ENCODE peak calls at places on chromosome 2, in nine cellular contexts. X is thyroid gland, S is NT2/D1, L is adrenal gland, U is BE2C, J is heart right ventricle, V is fibroblast of lung, N is GM23248, M is endothelial cell of umbilical vein. H is an unnamed sample. For H3K4me1, the result is how much of the 10 kb centered on the place peaks cover.

GRCh38 chr2:42089340-42089925 is 41.6 kb downstream of the PKDCC start:
- DNase-seq in S (peak), L (peak), J (peak), N (peak), M (peak), U (peak), V (peak), X (no peak), H (peak)

GRCh38 chr2:45205985-45206384 is 196.7 kb upstream of the SIX2 start:
- DNase-seq in N (no peak), M (no peak), U (no peak), X (no peak), S (no peak), L (no peak), J (no peak), V (no peak), H (no peak)

GRCh38 chr2:239106971-239107370 is 259.1 kb downstream of the TWIST2 start:
- DNase-seq in M (no peak), S (no peak), L (no peak), X (no peak), N (no peak), J (no peak), V (no peak), U (no peak), H (no peak)

GRCh38 chr2:44549099-44549471 is 187.3 kb downstream of the CAMKMT start:
- DNase-seq in V (peak), U (no peak), N (peak), X (no peak), S (no peak), M (peak), L (no peak), J (no peak), H (peak)

GRCh38 chr2:24597181-24597870 is 106.3 kb downstream of the NCOA1 start:
- DNase-seq in X (no peak), S (no peak), U (no peak), L (no peak), N (no peak), V (peak), M (no peak), J (no peak), H (no peak)

GRCh38 chr2:189762551-189763298 is at the start of gene OSGEPL1:
- DNase-seq in L (peak), V (peak), J (peak), N (peak), M (peak), U (peak), X (peak), S (peak), H (peak)

GRCh38 chr2:187390891-187391290 is 57.2 kb downstream of the CALCRL start:
- DNase-seq in X (no peak), J (no peak), M (peak), N (peak), L (no peak), V (peak), U (no peak), S (no peak), H (peak)

GRCh38 chr2:158902005-158902398 is 66.4 kb upstream of the TANC1 start:
- DNase-seq in U (no peak), J (no peak), X (no peak), V (no peak), S (no peak), M (no peak), N (no peak), L (no peak), H (no peak)

GRCh38 chr2:240569998-240570530 is 1.8 kb downstream of the RNPEPL1 start:
- DNase-seq in V (no peak), J (no peak), M (no peak), X (no peak), U (peak), S (no peak), N (no peak), L (peak), H (no peak)

GRCh38 chr2:191415858-191416257 is 170.7 kb downstream of the MYO1B start:
- DNase-seq in X (no peak), V (no peak), N (no peak), M (no peak), U (no peak), J (no peak), L (no peak), S (no peak), H (no peak)

GRCh38 chr2:191415101-191415500 is 169.9 kb downstream of the MYO1B start:
- DNase-seq in J (no peak), L (no peak), X (no peak), S (no peak), M (no peak), N (no peak), V (no peak), U (no peak), H (no peak)

GRCh38 chr2:191410646-191411436 is 165.6 kb downstream of the MYO1B start:
- DNase-seq in S (no peak), V (peak), M (no peak), U (no peak), L (no peak), J (no peak), N (no peak), X (no peak), H (peak)

GRCh38 chr2:191412353-191412752 is 167.1 kb downstream of the MYO1B start:
- DNase-seq in S (no peak), U (no peak), J (no peak), V (no peak), X (no peak), M (no peak), N (no peak), L (no peak), H (no peak)

GRCh38 chr2:191411472-191411871 is 166.3 kb downstream of the MYO1B start:
- DNase-seq in L (no peak), X (no peak), V (no peak), U (no peak), N (no peak), J (no peak), S (no peak), M (no peak), H (no peak)
- H3K4me1 ChIP-seq in L (under half), X (under half), V (under half), U (under half), N (under half), J (under half), S (under half), M (under half), H (under half)

GRCh38 chr2:164877169-164877568 is 35.5 kb upstream of the COBLL1 start:
- DNase-seq in L (no peak), M (no peak), N (no peak), J (no peak), V (no peak), X (no peak), U (no peak), S (no peak), H (no peak)

GRCh38 chr2:164869420-164869772 is 27.8 kb upstream of the COBLL1 start:
- DNase-seq in M (no peak), V (no peak), J (no peak), L (no peak), X (no peak), S (no peak), U (no peak), N (no peak), H (no peak)

GRCh38 chr2:164875334-164876205 is 33.9 kb upstream of the COBLL1 start:
- DNase-seq in M (no peak), V (no peak), L (peak), U (no peak), X (no peak), N (no peak), J (no peak), S (no peak), H (no peak)

GRCh38 chr2:164871404-164871803 is 29.8 kb upstream of the COBLL1 start:
- DNase-seq in L (no peak), N (no peak), M (no peak), U (no peak), X (no peak), V (no peak), S (no peak), J (no peak), H (no peak)

GRCh38 chr2:164873096-164873670 is 31.6 kb upstream of the COBLL1 start:
- DNase-seq in M (no peak), V (no peak), N (no peak), X (peak), S (no peak), L (no peak), J (no peak), U (no peak), H (no peak)
- H3K4me3 ChIP-seq in M (no peak), V (no peak), N (no peak), X (no peak), S (no peak), L (no peak), J (no peak), U (no peak), H (no peak)

GRCh38 chr2:101736233-101736632 is 38.7 kb downstream of the MAP4K4 start:
- DNase-seq in J (no peak), L (no peak), M (no peak), N (peak), V (no peak), S (no peak), X (no peak), U (no peak), H (no peak)

GRCh38 chr2:101733257-101733993 is 35.9 kb downstream of the MAP4K4 start:
- DNase-seq in U (peak), X (no peak), M (no peak), L (no peak), J (peak), S (no peak), N (no peak), V (no peak), H (no peak)

GRCh38 chr2:101735166-101735533 is 37.6 kb downstream of the MAP4K4 start:
- DNase-seq in N (no peak), U (no peak), V (no peak), M (no peak), L (no peak), J (no peak), X (no peak), S (no peak), H (no peak)

GRCh38 chr2:101732773-101733256 is 35.3 kb downstream of the MAP4K4 start:
- DNase-seq in J (no peak), U (no peak), V (no peak), N (no peak), S (no peak), M (no peak), X (no peak), L (no peak), H (no peak)

GRCh38 chr2:101734511-101735165 is 37.1 kb downstream of the MAP4K4 start:
- DNase-seq in L (no peak), N (no peak), J (no peak), S (no peak), V (no peak), U (no peak), M (no peak), X (no peak), H (no peak)
- H3K4me1 ChIP-seq in L (under half), N (half or more), J (half or more), S (under half), V (under half), U (under half), M (under half), X (under half), H (half or more)

GRCh38 chr2:206688453-206688852 is 29.7 kb downstream of the DYTN start:
- DNase-seq in X (no peak), M (no peak), J (no peak), L (no peak), S (no peak), U (no peak), N (no peak), V (no peak), H (no peak)

GRCh38 chr2:206688992-206689391 is 29.2 kb downstream of the DYTN start:
- DNase-seq in N (no peak), J (no peak), V (no peak), S (no peak), L (no peak), U (no peak), M (no peak), X (no peak), H (no peak)

DNA sequence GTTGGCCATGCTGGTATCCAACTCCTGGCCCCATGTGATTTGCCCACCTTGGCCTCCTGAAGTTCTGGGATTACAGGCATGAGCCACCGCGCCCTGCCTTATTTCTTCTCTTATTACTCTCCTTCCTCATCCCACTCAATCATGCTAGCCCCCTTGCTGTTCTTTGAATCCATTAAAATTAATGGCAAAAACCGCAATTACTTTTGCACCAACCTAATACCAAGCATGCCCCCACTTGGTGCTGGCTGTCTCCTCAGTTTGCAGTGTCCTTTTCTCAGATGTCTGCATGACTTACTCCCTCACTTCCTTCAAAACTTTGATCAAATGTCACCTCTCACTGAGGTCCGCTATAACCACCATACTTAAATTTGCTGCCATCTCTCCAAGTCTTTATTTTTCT is 34.6 kb downstream of the DYTN start:
- DNase-seq in L (no peak), V (no peak), U (no peak), X (no peak), N (no peak), M (no peak), J (no peak), S (no peak), H (no peak)
- H3K4me3 ChIP-seq in L (no peak), V (no peak), U (no peak), X (no peak), N (no peak), M (no peak), J (no peak), S (no peak), H (no peak)

DNA sequence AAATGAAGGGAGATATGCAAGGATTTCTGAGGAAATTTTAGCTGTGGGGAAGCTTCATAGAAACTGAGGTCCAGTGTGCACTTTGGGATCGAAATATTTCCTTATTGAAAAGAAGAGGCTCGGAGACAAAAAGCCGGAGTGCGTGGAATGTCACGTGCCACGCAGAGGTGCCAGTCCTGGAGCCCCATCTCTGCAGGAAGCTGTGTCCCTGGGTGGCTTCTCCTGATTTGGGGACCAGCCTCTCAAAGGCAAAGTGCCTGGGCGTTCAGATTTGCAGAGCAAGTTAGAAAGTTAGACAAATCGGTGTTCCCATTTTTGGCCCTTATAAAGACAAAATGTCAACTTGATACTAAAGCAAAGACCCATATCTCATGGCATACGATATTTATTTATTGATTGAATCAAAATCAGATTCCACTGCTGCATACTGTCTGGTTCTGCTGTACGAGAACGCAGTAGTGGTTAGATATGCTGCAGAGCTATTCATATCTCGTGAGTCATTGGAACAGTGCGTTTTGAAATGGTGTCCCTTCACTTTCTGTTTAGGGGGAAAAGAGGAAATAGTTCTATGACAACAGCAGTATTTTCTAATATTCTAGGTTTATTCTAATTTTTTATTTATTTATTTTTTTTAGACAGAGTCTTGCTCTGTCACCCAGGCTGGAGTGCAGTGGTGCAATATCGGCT is 9.1 kb upstream of the ATG16L1 start:
- DNase-seq in S (no peak), N (no peak), X (no peak), L (no peak), M (no peak), U (no peak), V (peak), J (no peak), H (no peak)
- H3K4me1 ChIP-seq in S (under half), N (under half), X (under half), L (under half), M (under half), U (under half), V (under half), J (under half), H (under half)

GRCh38 chr2:216693414-216694100 is 1.8 kb downstream of the IGFBP5 start:
- DNase-seq in J (no peak), S (no peak), X (no peak), M (no peak), U (no peak), V (no peak), N (no peak), L (no peak), H (no peak)

GRCh38 chr2:216690451-216691209 is 4.7 kb downstream of the IGFBP5 start:
- DNase-seq in M (no peak), X (peak), V (peak), N (peak), J (no peak), L (no peak), U (no peak), S (no peak), H (peak)

GRCh38 chr2:216692636-216693413 is 2.5 kb downstream of the IGFBP5 start:
- DNase-seq in S (no peak), V (peak), J (peak), N (peak), M (peak), X (peak), U (peak), L (peak), H (peak)

GRCh38 chr2:216689397-216689796 is 6.0 kb downstream of the IGFBP5 start:
- DNase-seq in M (no peak), N (no peak), J (no peak), V (no peak), U (no peak), X (no peak), L (no peak), S (no peak), H (no peak)

GRCh38 chr2:216691210-216691741 is 4.1 kb downstream of the IGFBP5 start:
- DNase-seq in L (peak), S (peak), M (no peak), V (peak), U (peak), N (peak), J (peak), X (peak), H (peak)
- H3K4me3 ChIP-seq in L (no peak), S (peak), M (no peak), V (peak), U (peak), N (peak), J (peak), X (no peak), H (peak)

GRCh38 chr2:235610696-235611257 is 116.9 kb downstream of the AGAP1 start:
- DNase-seq in N (no peak), S (no peak), V (no peak), U (no peak), L (no peak), J (no peak), M (no peak), X (no peak), H (no peak)
- H3K4me1 ChIP-seq in N (under half), S (under half), V (under half), U (under half), L (under half), J (under half), M (under half), X (under half), H (half or more)

GRCh38 chr2:47892338-47892730 is 14.0 kb downstream of the FBXO11 start:
- DNase-seq in N (no peak), U (no peak), X (no peak), L (no peak), M (no peak), V (no peak), J (no peak), S (no peak), H (no peak)

GRCh38 chr2:47891369-47892337 is 14.6 kb downstream of the FBXO11 start:
- DNase-seq in S (no peak), N (peak), M (no peak), J (no peak), L (no peak), X (no peak), V (peak), U (no peak), H (peak)

GRCh38 chr2:47890711-47891368 is 15.5 kb downstream of the FBXO11 start:
- DNase-seq in S (no peak), J (no peak), N (no peak), V (peak), L (no peak), M (no peak), U (no peak), X (no peak), H (no peak)

GRCh38 chr2:47893771-47894170 is 12.5 kb downstream of the FBXO11 start:
- DNase-seq in N (no peak), S (no peak), J (no peak), V (no peak), L (no peak), X (no peak), M (no peak), U (no peak), H (no peak)

GRCh38 chr2:47888581-47889280 is 17.6 kb downstream of the FBXO11 start:
- DNase-seq in X (no peak), M (no peak), N (peak), L (no peak), S (no peak), U (no peak), V (peak), J (no peak), H (no peak)
- H3K4me3 ChIP-seq in X (no peak), M (no peak), N (no peak), L (no peak), S (no peak), U (no peak), V (no peak), J (no peak), H (no peak)

GRCh38 chr2:26039603-26040367 is 5.9 kb downstream of the RAB10 start:
- DNase-seq in S (no peak), U (no peak), N (no peak), L (no peak), J (no peak), X (no peak), V (peak), M (no peak), H (no peak)
- H3K4me1 ChIP-seq in S (under half), U (under half), N (under half), L (half or more), J (under half), X (under half), V (under half), M (under half), H (under half)

GRCh38 chr2:230893881-230894781 is 29.4 kb downstream of the ITM2C start:
- DNase-seq in S (no peak), N (peak), M (no peak), U (peak), L (peak), V (no peak), X (peak), J (no peak), H (no peak)
- H3K4me3 ChIP-seq in S (no peak), N (no peak), M (no peak), U (no peak), L (no peak), V (no peak), X (no peak), J (no peak), H (no peak)